ENCODE peak calls at places on chromosomes 16 and 17, in ten cellular contexts. One of them, this sample, is unnamed.

GRCh38 chr16:72959301-72959996 is 88.5 kb downstream of the ZFHX3 start:
- DNase-seq in cardiac muscle cell: no peak
- DNase-seq in GM12878: no peak
- DNase-seq in NCI-H1694: no peak
- DNase-seq in GM12892: no peak
- DNase-seq in astrocyte of the spinal cord: no peak
- DNase-seq in left cardiac atrium: no peak
- DNase-seq in omental fat pad: no peak
- DNase-seq in PC-3: no peak
- DNase-seq in stimulated activated CD8-positive, alpha-beta memory T cell treated with anti-CD3 and anti-CD28 coated beads, Interleukin-7, amount 100 ng/mL, for 24 hours: no peak
- DNase-seq in this sample: no peak

GRCh38 chr17:4566785-4567184 is 6.4 kb upstream of the GGT6 start:
- DNase-seq in cardiac muscle cell: peak
- DNase-seq in GM12878: no peak
- DNase-seq in NCI-H1694: peak
- DNase-seq in GM12892: peak
- DNase-seq in astrocyte of the spinal cord: peak
- DNase-seq in left cardiac atrium: no peak
- DNase-seq in omental fat pad: no peak
- DNase-seq in PC-3: peak
- DNase-seq in stimulated activated CD8-positive, alpha-beta memory T cell treated with anti-CD3 and anti-CD28 coated beads, Interleukin-7, amount 100 ng/mL, for 24 hours: no peak
- DNase-seq in this sample: peak

GRCh38 chr17:63477471-63478440 is 895 bp downstream of the ACE start:
- DNase-seq in cardiac muscle cell: peak
- DNase-seq in GM12878: no peak
- DNase-seq in NCI-H1694: no peak
- DNase-seq in GM12892: no peak
- DNase-seq in astrocyte of the spinal cord: no peak
- DNase-seq in left cardiac atrium: no peak
- DNase-seq in omental fat pad: no peak
- DNase-seq in PC-3: peak
- DNase-seq in stimulated activated CD8-positive, alpha-beta memory T cell treated with anti-CD3 and anti-CD28 coated beads, Interleukin-7, amount 100 ng/mL, for 24 hours: no peak
- DNase-seq in this sample: no peak

GRCh38 chr16:16086653-16087446 is 136.4 kb downstream of the ABCC6 start:
- DNase-seq in cardiac muscle cell: no peak
- DNase-seq in GM12878: no peak
- DNase-seq in NCI-H1694: no peak
- DNase-seq in GM12892: no peak
- DNase-seq in astrocyte of the spinal cord: no peak
- DNase-seq in left cardiac atrium: no peak
- DNase-seq in omental fat pad: no peak
- DNase-seq in PC-3: no peak
- DNase-seq in stimulated activated CD8-positive, alpha-beta memory T cell treated with anti-CD3 and anti-CD28 coated beads, Interleukin-7, amount 100 ng/mL, for 24 hours: no peak
- DNase-seq in this sample: peak

GRCh38 chr17:66531826-66532439 is 229.5 kb downstream of the PRKCA start:
- DNase-seq in cardiac muscle cell: no peak
- DNase-seq in GM12878: no peak
- DNase-seq in NCI-H1694: no peak
- DNase-seq in GM12892: no peak
- DNase-seq in astrocyte of the spinal cord: peak
- DNase-seq in left cardiac atrium: no peak
- DNase-seq in omental fat pad: no peak
- DNase-seq in PC-3: no peak
- DNase-seq in stimulated activated CD8-positive, alpha-beta memory T cell treated with anti-CD3 and anti-CD28 coated beads, Interleukin-7, amount 100 ng/mL, for 24 hours: no peak
- DNase-seq in this sample: no peak

GRCh38 chr17:36652716-36653115 is 51.3 kb downstream of the MRM1 start:
- DNase-seq in cardiac muscle cell: no peak
- DNase-seq in GM12878: no peak
- DNase-seq in NCI-H1694: no peak
- DNase-seq in GM12892: no peak
- DNase-seq in astrocyte of the spinal cord: no peak
- DNase-seq in left cardiac atrium: no peak
- DNase-seq in omental fat pad: no peak
- DNase-seq in PC-3: peak
- DNase-seq in stimulated activated CD8-positive, alpha-beta memory T cell treated with anti-CD3 and anti-CD28 coated beads, Interleukin-7, amount 100 ng/mL, for 24 hours: no peak
- DNase-seq in this sample: no peak

GRCh38 chr16:9836118-9836736 is 346.0 kb downstream of the GRIN2A start:
- DNase-seq in cardiac muscle cell: peak
- DNase-seq in GM12878: no peak
- DNase-seq in NCI-H1694: no peak
- DNase-seq in GM12892: no peak
- DNase-seq in astrocyte of the spinal cord: peak
- DNase-seq in left cardiac atrium: no peak
- DNase-seq in omental fat pad: no peak
- DNase-seq in PC-3: peak
- DNase-seq in stimulated activated CD8-positive, alpha-beta memory T cell treated with anti-CD3 and anti-CD28 coated beads, Interleukin-7, amount 100 ng/mL, for 24 hours: no peak
- DNase-seq in this sample: no peak

GRCh38 chr16:68086336-68086821 is 1.2 kb downstream of the NFATC3 start:
- DNase-seq in cardiac muscle cell: peak
- DNase-seq in GM12878: no peak
- DNase-seq in NCI-H1694: no peak
- DNase-seq in GM12892: no peak
- DNase-seq in astrocyte of the spinal cord: peak
- DNase-seq in left cardiac atrium: no peak
- DNase-seq in omental fat pad: no peak
- DNase-seq in PC-3: peak
- DNase-seq in stimulated activated CD8-positive, alpha-beta memory T cell treated with anti-CD3 and anti-CD28 coated beads, Interleukin-7, amount 100 ng/mL, for 24 hours: no peak
- DNase-seq in this sample: no peak

GRCh38 chr16:9124908-9125584 is 33.6 kb downstream of the HAPSTR1 start:
- DNase-seq in cardiac muscle cell: no peak
- DNase-seq in GM12878: no peak
- DNase-seq in NCI-H1694: no peak
- DNase-seq in GM12892: no peak
- DNase-seq in astrocyte of the spinal cord: no peak
- DNase-seq in left cardiac atrium: no peak
- DNase-seq in omental fat pad: no peak
- DNase-seq in PC-3: no peak
- DNase-seq in stimulated activated CD8-positive, alpha-beta memory T cell treated with anti-CD3 and anti-CD28 coated beads, Interleukin-7, amount 100 ng/mL, for 24 hours: no peak
- DNase-seq in this sample: no peak

GRCh38 chr16:82016268-82016667 is 5.0 kb upstream of the SDR42E1 start:
- DNase-seq in cardiac muscle cell: peak
- DNase-seq in GM12878: no peak
- DNase-seq in NCI-H1694: no peak
- DNase-seq in GM12892: no peak
- DNase-seq in astrocyte of the spinal cord: peak
- DNase-seq in left cardiac atrium: no peak
- DNase-seq in omental fat pad: no peak
- DNase-seq in PC-3: peak
- DNase-seq in stimulated activated CD8-positive, alpha-beta memory T cell treated with anti-CD3 and anti-CD28 coated beads, Interleukin-7, amount 100 ng/mL, for 24 hours: no peak
- DNase-seq in this sample: peak

GRCh38 chr17:47201168-47201567 is 8.0 kb upstream of the MYL4 start:
- DNase-seq in cardiac muscle cell: no peak
- DNase-seq in GM12878: no peak
- DNase-seq in NCI-H1694: no peak
- DNase-seq in GM12892: no peak
- DNase-seq in astrocyte of the spinal cord: no peak
- DNase-seq in left cardiac atrium: no peak
- DNase-seq in omental fat pad: no peak
- DNase-seq in PC-3: no peak
- DNase-seq in stimulated activated CD8-positive, alpha-beta memory T cell treated with anti-CD3 and anti-CD28 coated beads, Interleukin-7, amount 100 ng/mL, for 24 hours: no peak
- DNase-seq in this sample: no peak

GRCh38 chr17:73289549-73290254 is 22.1 kb downstream of the CDC42EP4 start:
- DNase-seq in cardiac muscle cell: no peak
- DNase-seq in GM12878: no peak
- DNase-seq in NCI-H1694: no peak
- DNase-seq in GM12892: no peak
- DNase-seq in astrocyte of the spinal cord: no peak
- DNase-seq in left cardiac atrium: no peak
- DNase-seq in omental fat pad: no peak
- DNase-seq in PC-3: no peak
- DNase-seq in stimulated activated CD8-positive, alpha-beta memory T cell treated with anti-CD3 and anti-CD28 coated beads, Interleukin-7, amount 100 ng/mL, for 24 hours: no peak
- DNase-seq in this sample: no peak

GRCh38 chr17:82116246-82116645 is 18.2 kb upstream of the FASN start:
- DNase-seq in cardiac muscle cell: no peak
- DNase-seq in GM12878: no peak
- DNase-seq in NCI-H1694: no peak
- DNase-seq in GM12892: no peak
- DNase-seq in astrocyte of the spinal cord: no peak
- DNase-seq in left cardiac atrium: no peak
- DNase-seq in omental fat pad: no peak
- DNase-seq in PC-3: no peak
- DNase-seq in stimulated activated CD8-positive, alpha-beta memory T cell treated with anti-CD3 and anti-CD28 coated beads, Interleukin-7, amount 100 ng/mL, for 24 hours: no peak
- DNase-seq in this sample: no peak

GRCh38 chr17:20095366-20096080 is 86.4 kb downstream of the SPECC1 start:
- DNase-seq in cardiac muscle cell: peak
- DNase-seq in GM12878: no peak
- DNase-seq in NCI-H1694: peak
- DNase-seq in GM12892: no peak
- DNase-seq in astrocyte of the spinal cord: peak
- DNase-seq in left cardiac atrium: peak
- DNase-seq in omental fat pad: no peak
- DNase-seq in PC-3: peak
- DNase-seq in stimulated activated CD8-positive, alpha-beta memory T cell treated with anti-CD3 and anti-CD28 coated beads, Interleukin-7, amount 100 ng/mL, for 24 hours: no peak
- DNase-seq in this sample: peak

GRCh38 chr17:73635101-73635767 is 9.0 kb downstream of the SDK2 start:
- DNase-seq in cardiac muscle cell: no peak
- DNase-seq in GM12878: no peak
- DNase-seq in NCI-H1694: no peak
- DNase-seq in GM12892: no peak
- DNase-seq in astrocyte of the spinal cord: no peak
- DNase-seq in left cardiac atrium: no peak
- DNase-seq in omental fat pad: no peak
- DNase-seq in PC-3: no peak
- DNase-seq in stimulated activated CD8-positive, alpha-beta memory T cell treated with anti-CD3 and anti-CD28 coated beads, Interleukin-7, amount 100 ng/mL, for 24 hours: no peak
- DNase-seq in this sample: no peak

This sample was measured in prostate gland.